ENCODE peak calls at places on chromosome 6, in six cellular contexts. P, R, C, S, Z and J are unnamed samples. For H4K20me1, the result is how much of the 10 kb centered on the place peaks cover.

GRCh38 chr6:48610846-48611245 is 499.8 kb upstream of the PTCHD4 start:
- DNase-seq in S (no peak), R (peak), Z (no peak), P (no peak), C (no peak), J (peak)

GRCh38 chr6:98835149-98836024 is 1.0 kb downstream of the POU3F2 start:
- DNase-seq in Z (no peak), R (no peak), S (peak), P (peak), C (no peak), J (no peak)

GRCh38 chr6:80605165-80605989 is 498.9 kb downstream of the BCKDHB start:
- DNase-seq in C (no peak), Z (peak), P (peak), S (peak), R (peak), J (peak)

GRCh38 chr6:115545410-115545986 is 515.2 kb downstream of the FRK start:
- DNase-seq in P (peak), C (no peak), S (peak), Z (no peak), R (no peak), J (no peak)

GRCh38 chr6:169592558-169592957 is 109.3 kb downstream of the WDR27 start:
- DNase-seq in P (no peak), R (peak), C (no peak), S (no peak), Z (peak), J (no peak)

GRCh38 chr6:93721386-93722048 is 302.2 kb upstream of the EPHA7 start:
- DNase-seq in S (peak), Z (no peak), R (no peak), P (peak), C (peak), J (peak)

GRCh38 chr6:33123732-33124524 is 48.1 kb downstream of the HLA-DPB1 start:
- DNase-seq in C (peak), S (peak), Z (no peak), R (peak), P (peak), J (no peak)

GRCh38 chr6:68634503-68635411 is at the start of gene ADGRB3:
- DNase-seq in P (peak), C (no peak), Z (peak), R (peak), S (peak), J (peak)

GRCh38 chr6:125307150-125307838 is 5.5 kb upstream of the HDDC2 start:
- DNase-seq in P (peak), R (peak), S (no peak), Z (peak), C (no peak), J (no peak)

GRCh38 chr6:20840675-20841074 is 306.4 kb downstream of the CDKAL1 start:
- DNase-seq in P (no peak), S (no peak), C (no peak), Z (peak), R (peak), J (no peak)

GRCh38 chr6:28982476-28983266 is 22.4 kb downstream of the ZNF311 start:
- DNase-seq in C (no peak), P (peak), Z (peak), S (peak), R (peak), J (no peak)

GRCh38 chr6:149897015-149897697 is 757 bp downstream of the RAET1E start:
- DNase-seq in R (peak), C (no peak), Z (peak), S (no peak), P (no peak), J (peak)

GRCh38 chr6:167737205-167737830 is 89.4 kb upstream of the AFDN start:
- DNase-seq in C (no peak), P (no peak), R (no peak), S (no peak), Z (no peak), J (no peak)

GRCh38 chr6:22153384-22154158 is 143.3 kb downstream of the PRL start:
- DNase-seq in R (peak), S (no peak), P (no peak), C (no peak), Z (no peak), J (no peak)

GRCh38 chr6:10190042-10190441 is 224.8 kb downstream of the TFAP2A start:
- DNase-seq in C (no peak), P (peak), R (no peak), Z (peak), S (no peak), J (no peak)

GRCh38 chr6:134161036-134161435 is 108.6 kb upstream of the SLC2A12 start:
- DNase-seq in R (peak), C (no peak), Z (peak), S (no peak), P (peak), J (no peak)

GRCh38 chr6:46904117-46904516 is 17.6 kb downstream of the ADGRF5 start:
- DNase-seq in R (no peak), C (no peak), P (no peak), S (no peak), Z (no peak), J (no peak)

GRCh38 chr6:111439169-111439568 is 43.8 kb downstream of the REV3L start:
- DNase-seq in R (no peak), C (no peak), Z (no peak), P (no peak), S (no peak), J (no peak)

GRCh38 chr6:111444794-111445193 is 38.2 kb downstream of the REV3L start:
- DNase-seq in C (no peak), P (peak), Z (no peak), R (no peak), S (no peak), J (no peak)

GRCh38 chr6:111445786-111446395 is 37.1 kb downstream of the REV3L start:
- DNase-seq in C (no peak), P (no peak), Z (no peak), S (no peak), R (no peak), J (peak)

GRCh38 chr6:111437573-111437972 is 45.4 kb downstream of the REV3L start:
- DNase-seq in S (no peak), R (no peak), C (no peak), Z (no peak), P (no peak), J (no peak)

DNA sequence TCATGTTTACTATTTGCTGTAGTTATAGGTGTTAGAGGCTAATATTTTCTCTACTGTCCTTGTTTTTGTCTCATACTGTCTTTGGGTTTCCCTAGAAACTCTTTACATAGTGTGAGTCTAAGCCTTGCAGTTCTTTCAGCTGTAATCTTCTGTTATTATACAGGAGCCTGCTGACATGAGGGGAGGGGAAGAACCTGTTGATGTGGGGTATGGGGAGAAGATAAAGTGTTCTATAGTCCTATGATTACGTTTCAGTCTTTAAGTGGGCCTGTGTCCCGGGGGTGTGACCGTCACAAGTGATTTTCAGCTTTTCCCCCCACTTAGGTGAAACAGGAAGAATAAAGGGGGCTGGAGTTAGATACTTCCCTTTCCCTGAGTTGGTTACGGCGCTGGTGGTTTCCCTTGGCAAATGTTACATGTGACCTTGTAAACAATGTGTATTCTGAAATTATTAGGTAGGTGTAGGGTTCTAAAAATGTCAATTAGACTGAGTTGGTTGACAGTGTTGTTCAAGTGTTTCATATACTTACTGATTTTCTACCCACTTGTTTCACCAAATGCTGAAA is 41.3 kb downstream of the REV3L start:
- DNase-seq in R (no peak), S (no peak), P (no peak), Z (no peak), C (no peak), J (no peak)
- H4K20me1 ChIP-seq in R (under half), S (under half), P (under half), Z (under half), C (under half), J (under half)

GRCh38 chr6:45881705-45882435 is 133.8 kb downstream of the CLIC5 start:
- DNase-seq in R (no peak), P (no peak), C (no peak), Z (no peak), S (no peak), J (no peak)

GRCh38 chr6:45884336-45884735 is 131.3 kb downstream of the CLIC5 start:
- DNase-seq in S (no peak), C (no peak), Z (no peak), P (no peak), R (no peak), J (no peak)

GRCh38 chr6:45886776-45887175 is 128.9 kb downstream of the CLIC5 start:
- DNase-seq in S (no peak), Z (no peak), R (no peak), P (no peak), C (no peak), J (no peak)

GRCh38 chr6:45880139-45880538 is 135.5 kb downstream of the CLIC5 start:
- DNase-seq in Z (no peak), R (no peak), S (no peak), C (no peak), P (peak), J (no peak)

DNA sequence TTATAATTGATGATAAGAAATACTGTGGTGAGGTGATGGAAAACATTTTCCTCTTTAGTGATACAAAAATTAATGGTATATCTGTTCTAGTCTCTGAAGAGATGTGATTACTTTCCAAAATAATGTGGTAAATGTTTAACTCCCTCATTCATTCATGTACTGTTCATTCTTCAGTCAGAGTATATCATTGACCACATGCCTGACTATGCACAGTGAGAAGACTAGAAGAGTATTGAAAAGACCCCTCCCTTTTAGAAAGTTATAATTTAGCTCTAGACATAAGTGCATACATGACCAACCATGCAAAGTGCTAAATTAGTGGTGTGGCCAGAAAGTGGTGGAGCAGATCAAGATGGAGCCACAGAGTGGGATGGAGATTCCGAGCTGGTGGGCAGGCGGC is 133.0 kb downstream of the CLIC5 start:
- DNase-seq in P (no peak), R (no peak), S (no peak), Z (no peak), C (no peak), J (no peak)
- H3K27ac ChIP-seq in P (no peak), R (no peak), S (no peak), Z (no peak), C (no peak), J (no peak)

GRCh38 chr6:158357570-158358216 is 45.4 kb downstream of the TULP4 start:
- DNase-seq in C (no peak), S (no peak), P (no peak), R (no peak), Z (no peak), J (no peak)

GRCh38 chr6:158358450-158359077 is 46.3 kb downstream of the TULP4 start:
- DNase-seq in P (no peak), Z (no peak), C (no peak), R (no peak), S (no peak), J (no peak)

GRCh38 chr6:158353851-158354508 is 41.7 kb downstream of the TULP4 start:
- DNase-seq in S (no peak), C (no peak), R (peak), P (no peak), Z (peak), J (peak)

GRCh38 chr6:158354509-158354877 is 42.2 kb downstream of the TULP4 start:
- DNase-seq in Z (no peak), C (no peak), R (no peak), S (no peak), P (no peak), J (no peak)

DNA sequence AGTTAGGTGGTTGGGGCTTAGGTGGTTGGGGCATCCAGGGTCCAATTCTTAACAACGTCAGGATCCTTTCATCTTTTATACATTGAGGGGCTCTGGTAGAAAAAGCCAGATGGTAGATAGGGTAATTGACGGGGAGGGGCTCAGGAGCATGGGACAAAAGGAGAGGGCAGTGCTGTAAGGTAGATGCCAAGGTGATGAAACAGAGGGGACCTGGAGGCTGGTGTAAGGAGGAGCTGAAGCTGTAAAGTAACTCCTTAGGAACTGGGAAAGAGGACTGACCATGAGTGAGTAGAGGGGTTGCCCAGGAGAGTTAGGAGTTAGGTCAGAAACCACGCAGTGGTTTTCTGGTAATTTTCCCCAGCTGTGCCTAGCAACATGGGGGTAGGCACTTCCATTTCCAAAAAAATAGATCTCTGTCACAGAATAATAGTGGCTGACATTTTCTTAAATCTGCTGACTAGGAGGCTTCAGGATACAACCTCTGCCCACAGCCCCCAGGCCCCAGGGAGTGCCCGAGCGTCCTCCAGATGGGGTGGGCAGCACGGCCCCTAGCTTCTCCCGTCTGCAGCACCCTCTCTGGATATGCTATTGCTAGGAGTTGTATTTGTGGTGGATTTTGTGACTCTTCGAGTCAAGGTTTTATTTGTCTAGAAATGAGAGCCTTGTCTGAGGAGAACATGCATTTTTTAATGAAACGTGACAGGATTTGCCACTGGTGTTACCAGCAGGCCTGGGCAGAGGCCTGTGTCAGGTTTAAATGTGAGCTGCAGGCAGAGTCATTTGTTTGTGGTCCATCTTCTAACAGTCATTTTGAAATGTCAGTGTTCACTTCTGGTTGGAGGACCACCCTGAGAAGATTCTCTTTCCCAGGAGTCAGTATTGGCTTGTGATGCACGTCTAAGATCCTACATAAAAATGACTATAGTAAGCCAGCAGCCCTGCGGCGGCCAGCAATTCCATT is 44.6 kb downstream of the TULP4 start:
- DNase-seq in R (no peak), Z (no peak), P (no peak), C (no peak), S (no peak), J (no peak)
- H4K20me1 ChIP-seq in R (under half), Z (under half), P (under half), C (under half), S (under half), J (under half)

GRCh38 chr6:140909620-140910019 is 1223.1 kb upstream of the GJE1 start:
- DNase-seq in Z (no peak), S (no peak), P (no peak), C (no peak), R (peak), J (no peak)
- H3K27ac ChIP-seq in Z (no peak), S (no peak), P (no peak), C (no peak), R (no peak), J (no peak)

GRCh38 chr6:399785-400517 is 8.4 kb downstream of the IRF4 start:
- DNase-seq in P (no peak), R (no peak), C (peak), Z (no peak), S (no peak), J (no peak)
- H4K20me1 ChIP-seq in P (under half), R (under half), C (under half), Z (under half), S (under half), J (under half)

GRCh38 chr6:148401581-148401980 is 58.9 kb downstream of the SASH1 start:
- DNase-seq in R (no peak), Z (no peak), S (no peak), P (no peak), C (no peak), J (no peak)

GRCh38 chr6:148405893-148406292 is 63.3 kb downstream of the SASH1 start:
- DNase-seq in R (no peak), Z (no peak), S (no peak), P (no peak), C (no peak), J (no peak)

GRCh38 chr6:148404456-148405022 is 61.9 kb downstream of the SASH1 start:
- DNase-seq in Z (no peak), C (no peak), P (no peak), S (peak), R (no peak), J (no peak)

GRCh38 chr6:148406579-148407371 is 64.1 kb downstream of the SASH1 start:
- DNase-seq in P (no peak), S (no peak), Z (no peak), R (no peak), C (no peak), J (no peak)

DNA sequence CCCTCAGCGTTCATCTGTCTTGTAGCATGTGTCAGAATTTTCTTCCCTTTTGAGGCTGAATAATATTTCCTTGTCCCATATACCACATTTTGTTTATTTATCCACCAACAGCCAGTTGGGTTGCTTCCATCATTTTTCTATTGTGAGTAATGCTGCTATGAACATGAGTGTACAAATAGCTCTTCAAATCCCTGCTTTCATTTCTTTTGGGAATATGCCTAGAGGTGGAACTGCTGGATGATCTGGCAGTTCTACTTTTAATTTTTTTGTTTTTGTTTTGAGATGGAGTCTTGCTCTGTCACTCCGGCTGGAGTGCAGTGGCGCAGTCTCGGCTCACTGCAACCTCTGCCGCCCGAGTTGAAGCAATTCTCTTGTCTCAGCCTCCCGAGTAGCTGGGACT is 64.7 kb downstream of the SASH1 start:
- DNase-seq in Z (peak), P (no peak), C (no peak), S (no peak), R (peak), J (peak)
- H3K27ac ChIP-seq in Z (no peak), P (no peak), C (no peak), S (no peak), R (peak), J (peak)

GRCh38 chr6:24994812-24995211 is 59.1 kb upstream of the RIPOR2 start:
- DNase-seq in S (no peak), R (no peak), Z (no peak), C (no peak), P (no peak), J (no peak)

GRCh38 chr6:24997905-24998304 is 62.1 kb upstream of the RIPOR2 start:
- DNase-seq in R (no peak), P (no peak), C (no peak), S (no peak), Z (no peak), J (no peak)

GRCh38 chr6:24996145-24996836 is 60.5 kb upstream of the RIPOR2 start:
- DNase-seq in R (no peak), P (no peak), Z (no peak), C (no peak), S (no peak), J (no peak)

GRCh38 chr6:24997186-24997585 is 61.4 kb upstream of the RIPOR2 start:
- DNase-seq in P (no peak), Z (no peak), S (no peak), C (no peak), R (no peak), J (no peak)

DNA sequence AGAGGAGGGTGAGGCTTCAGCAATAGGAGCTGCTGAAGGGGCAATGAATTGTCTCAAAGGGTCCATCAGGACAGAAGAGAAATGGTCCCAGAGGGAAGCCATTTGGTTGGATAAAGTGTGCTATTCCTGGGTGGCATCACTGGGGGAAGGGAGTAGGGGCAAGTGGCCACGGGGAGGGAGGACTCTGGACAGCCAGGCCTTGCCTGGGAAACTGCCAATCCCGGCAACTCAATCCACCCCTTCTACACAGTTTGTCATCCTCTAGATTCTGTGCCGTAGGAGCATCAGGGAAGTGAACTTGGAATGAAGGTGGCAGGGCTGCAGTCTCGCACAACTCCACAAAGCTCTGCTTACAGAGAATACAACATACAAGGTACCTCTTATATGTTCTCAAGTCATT is 59.5 kb upstream of the RIPOR2 start:
- DNase-seq in Z (no peak), S (no peak), R (no peak), C (no peak), P (no peak), J (no peak)
- H4K20me1 ChIP-seq in Z (under half), S (under half), R (under half), C (under half), P (under half), J (under half)

DNA sequence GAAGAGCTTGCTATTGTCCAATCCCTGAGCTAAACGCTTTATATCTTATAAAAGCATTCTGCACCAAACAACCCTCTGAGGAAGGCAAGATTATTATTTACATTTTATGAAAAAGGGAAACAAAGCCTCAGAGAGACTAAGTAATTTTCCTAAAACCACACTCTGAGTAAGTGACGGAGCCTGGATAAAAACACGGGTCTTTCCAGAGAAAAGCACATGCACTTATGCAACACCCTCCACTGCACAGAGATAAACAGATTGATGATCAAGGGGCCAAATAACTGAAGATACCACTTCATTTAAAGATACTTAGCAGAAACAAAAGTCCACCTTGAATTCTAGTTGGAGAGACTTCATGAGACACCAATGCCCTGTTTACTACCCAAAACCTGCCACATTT is 214.7 kb upstream of the PDE10A start:
- DNase-seq in R (no peak), S (no peak), P (no peak), C (no peak), Z (no peak), J (no peak)
- H3K27ac ChIP-seq in R (no peak), S (no peak), P (no peak), C (no peak), Z (no peak), J (no peak)